ENCODE peak calls at places on chromosomes 6 and 20, in nine cellular contexts. H is cardiac muscle cell, C is psoas muscle, W is A549, L is esophagus squamous epithelium, T is pancreas, E is neural progenitor cell, M is tibial nerve, D is right lobe of liver. Q is an unnamed sample.

GRCh38 chr6:154606457-154606856 is 96.0 kb upstream of the CNKSR3 start:
- DNase-seq in M (no peak), E (no peak), L (no peak), W (no peak), H (no peak), C (no peak), D (no peak), T (no peak), Q (no peak)

GRCh38 chr6:166275714-166276166 is 32.5 kb downstream of the PRR18 start:
- DNase-seq in T (peak; percentile 88), L (no peak), D (peak; percentile 81), M (peak; percentile 62), W (peak; percentile 35), H (peak; percentile 72), E (peak; percentile 77), C (peak; percentile 79), Q (peak; percentile 39)

GRCh38 chr20:63682384-63683139 is 13.9 kb upstream of the TNFRSF6B start:
- DNase-seq in C (peak; percentile 87), W (peak; percentile 87), D (no peak), E (no peak), M (peak; percentile 46), H (no peak), T (no peak), L (no peak), Q (peak; percentile 44)

GRCh38 chr6:52390361-52390727 is 28.4 kb downstream of the PAQR8 start:
- DNase-seq in H (no peak), E (no peak), C (no peak), T (no peak), L (no peak), D (no peak), M (no peak), W (no peak), Q (no peak)

GRCh38 chr20:6630494-6630893 is 137.0 kb upstream of the BMP2 start:
- DNase-seq in W (no peak), C (no peak), H (no peak), E (no peak), M (no peak), T (no peak), D (no peak), L (no peak), Q (no peak)

GRCh38 chr6:4805553-4806307 is 29.5 kb downstream of the CDYL start:
- DNase-seq in T (peak; percentile 73), H (peak; percentile 39), E (peak; percentile 79), W (peak; percentile 62), M (no peak), C (peak; percentile 70), L (no peak), D (peak; percentile 61), Q (peak; percentile 31)

GRCh38 chr20:35359335-35359997 is 52.3 kb downstream of the UQCC1 start:
- DNase-seq in W (no peak), C (no peak), H (no peak), D (no peak), T (no peak), L (no peak), E (no peak), M (no peak), Q (no peak)

GRCh38 chr6:139323511-139324445 is 32.0 kb upstream of the TXLNB start:
- DNase-seq in E (peak; percentile 45), C (peak; percentile 75), D (peak; percentile 66), T (no peak), M (peak; percentile 76), L (peak; percentile 18), W (no peak), H (no peak), Q (peak; percentile 66)

DNA sequence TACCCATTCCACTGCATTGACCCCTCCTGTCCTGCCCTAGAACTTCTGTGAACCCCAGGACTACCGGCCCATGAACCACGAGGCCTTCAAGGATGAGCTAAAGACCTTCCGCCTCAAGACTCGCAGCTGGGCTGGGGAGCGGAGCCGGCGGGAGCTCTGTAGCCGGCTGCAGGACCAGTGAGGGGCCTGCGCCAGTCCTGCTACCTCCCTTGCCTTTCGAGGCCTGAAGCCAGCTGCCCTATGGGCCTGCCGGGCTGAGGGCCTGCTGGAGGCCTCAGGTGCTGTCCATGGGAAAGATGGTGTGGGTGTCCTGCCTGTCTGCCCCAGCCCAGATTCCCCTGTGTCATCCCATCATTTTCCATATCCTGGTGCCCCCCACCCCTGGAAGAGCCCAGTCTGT is 8.7 kb downstream of the CDC25B start:
- DNase-seq in L (no peak), W (no peak), E (no peak), H (no peak), C (peak; percentile 26), T (no peak), D (no peak), M (no peak), Q (no peak)
- H3K4me1 ChIP-seq in L (peaks cover 90% of the 10 kb centered on the region), W (peaks cover 82% of the 10 kb centered on the region), E (peaks cover 15% of the 10 kb centered on the region), H (peaks cover 4% of the 10 kb centered on the region), C (peaks cover 32% of the 10 kb centered on the region), T (peaks cover 23% of the 10 kb centered on the region), D (peaks cover 30% of the 10 kb centered on the region), M (peaks cover 35% of the 10 kb centered on the region), Q (peaks cover 16% of the 10 kb centered on the region)

DNA sequence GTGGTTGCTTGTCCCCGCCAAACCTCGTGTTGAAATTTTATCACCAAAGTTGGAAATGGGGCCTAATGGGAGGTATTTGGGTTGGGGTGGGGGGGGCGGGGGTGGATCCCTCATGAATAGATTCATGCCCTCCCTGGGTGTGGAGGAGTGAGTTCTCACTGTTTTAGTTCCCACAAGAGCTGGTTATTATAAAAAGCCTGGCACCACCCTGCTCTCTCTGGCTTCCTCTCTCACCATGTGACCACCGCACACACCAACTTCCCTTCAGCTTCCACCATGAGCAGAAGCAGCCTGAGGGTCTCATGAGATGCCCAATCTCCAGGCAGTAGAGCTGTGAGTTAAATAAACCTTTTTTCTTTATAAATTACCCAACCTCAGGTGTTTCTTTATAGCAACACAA is 111.3 kb downstream of the PRDM1 start:
- DNase-seq in H (no peak), M (no peak), W (no peak), L (no peak), E (no peak), C (no peak), T (no peak), D (no peak), Q (no peak)
- H3K27ac ChIP-seq in H (no peak overlapping the region), M (no peak overlapping the region), W (no peak overlapping the region), L (no peak overlapping the region), E (no peak overlapping the region), C (no peak overlapping the region), T (no peak overlapping the region), D (no peak overlapping the region), Q (no peak overlapping the region)

GRCh38 chr6:39377530-39377929 is 55.0 kb upstream of the KCNK16 start:
- DNase-seq in T (no peak), H (peak; percentile 86), E (peak; percentile 89), D (peak; percentile 60), L (no peak), C (peak; percentile 63), W (peak; percentile 36), M (peak; percentile 77), Q (peak; percentile 69)
- TF ChIP-seq CTCF in T (peak; percentile 44), H (peak; percentile 74), E (peak; percentile 88), D (peak; percentile 78), L (no peak), C (peak; percentile 58), W (peak; percentile 49), M (peak; percentile 32), Q (peak; percentile 45)

DNA sequence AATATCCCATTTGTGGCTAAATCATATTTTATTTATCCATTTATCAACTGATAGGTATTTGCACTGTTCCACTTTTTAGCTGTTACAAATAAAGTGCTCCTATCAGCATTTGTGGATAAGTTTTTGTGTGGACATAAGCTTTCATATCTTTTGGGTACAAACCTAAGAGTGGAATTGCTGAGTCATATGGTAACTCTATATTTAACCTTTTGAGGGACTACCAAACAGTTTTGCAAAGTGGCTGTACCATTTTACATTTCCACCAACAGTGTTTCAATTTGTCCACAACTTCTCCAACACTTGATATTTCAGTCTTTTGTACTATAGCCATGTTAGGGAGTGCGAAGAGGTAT is 23.6 kb upstream of the ECHDC1 start:
- DNase-seq in E (no peak), L (no peak), W (no peak), H (no peak), D (no peak), C (no peak), M (no peak), T (no peak), Q (no peak)
- H3K4me1 ChIP-seq in E (no peaks in the 10 kb centered on the region), L (peaks cover 12% of the 10 kb centered on the region), W (peaks cover 14% of the 10 kb centered on the region), H (no peaks in the 10 kb centered on the region), D (no peaks in the 10 kb centered on the region), C (no peaks in the 10 kb centered on the region), M (no peaks in the 10 kb centered on the region), T (no peaks in the 10 kb centered on the region), Q (no peaks in the 10 kb centered on the region)